ENCODE peak calls at places on chromosomes 12 and 14, in eight cellular contexts. C is hepatic stellate cell; Y is SHP77 treated with DMSO at 0.1 percent for 48 hours; J is progenitor cell of endocrine pancreas; D is effector CD4-positive, alpha-beta T cell; Z is NCI-H2107; B is astrocyte of the spinal cord; H is tibial artery. F is an unnamed sample.

GRCh38 chr14:49893309-49894213 is 679 bp downstream of the ARF6 start:
- DNase-seq in Z (no peak), B (no peak), J (peak; percentile 46), C (peak; percentile 65), H (peak; percentile 76), D (peak; percentile 62), Y (no peak), F (peak; percentile 54)

GRCh38 chr12:130988261-130989175 is 34.8 kb downstream of the ADGRD1 start:
- DNase-seq in J (no peak), Y (no peak), D (no peak), B (no peak), C (no peak), Z (no peak), H (no peak), F (no peak)

GRCh38 chr14:74574092-74574438 is 38.0 kb downstream of the LTBP2 start:
- DNase-seq in C (no peak), B (peak; percentile 34), Y (no peak), J (no peak), Z (no peak), D (no peak), H (no peak), F (no peak)

GRCh38 chr14:75578099-75578785 is at the start of gene FLVCR2:
- DNase-seq in D (peak; percentile 50), H (peak; percentile 91), B (peak; percentile 73), Z (no peak), C (peak; percentile 78), J (peak; percentile 22), Y (no peak), F (peak; percentile 75)

GRCh38 chr12:107320031-107320928 is 226.9 kb upstream of the CRY1 start:
- DNase-seq in J (no peak), Z (no peak), C (no peak), Y (no peak), D (peak; percentile 71), B (peak; percentile 70), H (no peak), F (peak; percentile 45)

GRCh38 chr12:40711121-40711520 is 18.9 kb downstream of the CNTN1 start:
- DNase-seq in Z (no peak), C (no peak), D (no peak), B (no peak), H (no peak), J (no peak), Y (no peak), F (no peak)

GRCh38 chr12:125171267-125171666 is 106.0 kb downstream of the AACS start:
- DNase-seq in Z (no peak), D (no peak), Y (no peak), J (no peak), B (no peak), H (no peak), C (no peak), F (no peak)

GRCh38 chr14:80678436-80678835 is 263.1 kb downstream of the CEP128 start:
- DNase-seq in J (no peak), Y (no peak), D (no peak), B (peak; percentile 16), H (no peak), C (no peak), Z (no peak), F (peak; percentile 3)

GRCh38 chr12:27309293-27309994 is 23.2 kb upstream of the BMAL2 start:
- DNase-seq in Z (no peak), H (no peak), D (no peak), Y (no peak), J (no peak), B (no peak), C (no peak), F (no peak)

GRCh38 chr14:102980409-102980810 is 57.9 kb downstream of the AMN start:
- DNase-seq in B (no peak), C (no peak), Y (no peak), D (no peak), J (no peak), H (no peak), Z (no peak), F (peak; percentile 46)

GRCh38 chr14:77307099-77307496 is 13.6 kb downstream of the POMT2 start:
- DNase-seq in Y (no peak), B (peak; percentile 34), J (no peak), Z (no peak), C (no peak), H (no peak), D (no peak), F (no peak)

GRCh38 chr14:98371141-98371540 is 900.9 kb downstream of the BCL11B start:
- DNase-seq in J (no peak), H (no peak), Y (no peak), C (no peak), B (no peak), D (no peak), Z (no peak), F (no peak)

F was measured in fibroblast of pulmonary artery.